ENCODE peak calls at places on chromosome 17, in five cellular contexts. N, O, W, T and X are unnamed samples.

GRCh38 chr17:42865638-42866094 is 14.7 kb downstream of the AOC3 start:
- DNase-seq in T (no peak), N (no peak), O (no peak), W (no peak), X (no peak)

GRCh38 chr17:77634710-77635109 is 323.8 kb upstream of the TNRC6C start:
- DNase-seq in N (peak; percentile 37), T (peak; percentile 41), W (peak; percentile 33), O (no peak), X (peak; percentile 74)

GRCh38 chr17:32609085-32609484 is 122.3 kb downstream of the CDK5R1 start:
- DNase-seq in T (peak; percentile 61), O (peak; percentile 58), N (peak; percentile 92), W (no peak), X (peak; percentile 63)

GRCh38 chr17:59785091-59785799 is 77.8 kb downstream of the VMP1 start:
- DNase-seq in W (no peak), T (no peak), O (no peak), N (no peak), X (no peak)

GRCh38 chr17:55965051-55965450 is 188.2 kb upstream of the ANKFN1 start:
- DNase-seq in T (no peak), N (no peak), O (no peak), W (no peak), X (no peak)

GRCh38 chr17:41528959-41529353 is 848 bp upstream of the KRT19 start:
- DNase-seq in O (no peak), W (peak; percentile 68), T (no peak), N (no peak), X (no peak)

GRCh38 chr17:78330570-78331224 is 29.2 kb downstream of the SOCS3 start:
- DNase-seq in W (no peak), N (no peak), O (no peak), T (no peak), X (no peak)

GRCh38 chr17:64028874-64029464 is 8.5 kb upstream of the ICAM2 start:
- DNase-seq in T (peak; percentile 49), O (peak; percentile 55), N (peak; percentile 86), W (peak; percentile 72), X (peak; percentile 65)

GRCh38 chr17:73955616-73956015 is 247.9 kb upstream of the RPL38 start:
- DNase-seq in T (no peak), O (no peak), W (no peak), N (no peak), X (no peak)

GRCh38 chr17:58513913-58514794 is at the start of gene MTMR4:
- DNase-seq in T (peak; percentile 83), N (peak; percentile 94), O (peak; percentile 80), W (peak; percentile 96), X (peak; percentile 92)

GRCh38 chr17:63945851-63946439 is 13.8 kb upstream of the CD79B start:
- DNase-seq in W (no peak), N (peak; percentile 90), O (no peak), T (peak; percentile 55), X (peak; percentile 74)

GRCh38 chr17:60386137-60386395 is 5.9 kb downstream of the USP32 start:
- DNase-seq in T (no peak), O (no peak), N (no peak), W (no peak), X (no peak)

GRCh38 chr17:82157046-82158035 is 55.3 kb downstream of the CCDC57 start:
- DNase-seq in O (no peak), N (peak; percentile 41), T (no peak), W (no peak), X (no peak)

GRCh38 chr17:30393491-30393890 is 14.8 kb downstream of the CPD start:
- DNase-seq in T (no peak), W (no peak), O (no peak), N (no peak), X (no peak)

GRCh38 chr17:78794399-78794798 is 12.3 kb upstream of the CYTH1 start:
- DNase-seq in T (no peak), N (no peak), O (no peak), W (no peak), X (no peak)

GRCh38 chr17:82007495-82008257 is 15.0 kb downstream of the CENPX start:
- DNase-seq in W (no peak), T (no peak), N (no peak), O (no peak), X (no peak)

GRCh38 chr17:78130439-78131101 is at the start of gene TMC8:
- DNase-seq in W (no peak), T (peak; percentile 76), O (no peak), N (peak; percentile 94), X (peak; percentile 80)

GRCh38 chr17:41339571-41340169 is 11.0 kb downstream of the KRT33A start:
- DNase-seq in O (no peak), N (no peak), W (no peak), T (no peak), X (no peak)

GRCh38 chr17:43396491-43397060 is 2.2 kb upstream of the ARL4D start:
- DNase-seq in N (no peak), T (no peak), O (no peak), W (no peak), X (no peak)

GRCh38 chr17:17904171-17905035 is 67.6 kb upstream of the SREBF1 start:
- DNase-seq in W (no peak), N (peak; percentile 20), T (no peak), O (no peak), X (no peak)

GRCh38 chr17:17900615-17901520 is 64.1 kb upstream of the SREBF1 start:
- DNase-seq in W (no peak), T (no peak), N (peak; percentile 83), O (peak; percentile 90), X (no peak)

GRCh38 chr17:17902357-17902756 is 65.6 kb upstream of the SREBF1 start:
- DNase-seq in O (no peak), W (no peak), T (no peak), N (no peak), X (no peak)

GRCh38 chr17:17905036-17905320 is 67.2 kb downstream of the TOM1L2 start:
- DNase-seq in W (no peak), O (no peak), N (no peak), T (no peak), X (no peak)

DNA sequence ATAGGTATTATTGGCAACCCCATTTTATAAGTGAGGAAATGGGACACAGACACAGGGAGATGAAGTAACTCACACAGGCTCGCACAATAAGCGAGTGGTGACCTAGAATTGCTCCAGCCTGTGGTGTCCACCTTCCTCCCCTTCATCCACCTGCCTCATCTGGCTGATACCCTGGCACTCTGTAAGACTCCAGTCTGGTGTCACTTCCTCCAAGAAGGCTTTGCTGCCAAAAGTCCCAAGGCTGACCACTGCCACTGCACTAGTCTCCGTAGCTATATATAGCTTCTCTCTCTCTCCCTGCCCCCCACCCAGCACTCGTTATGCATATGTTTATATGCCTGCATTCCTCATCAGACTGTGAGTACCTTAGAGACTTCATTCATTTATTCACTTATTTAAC is 66.1 kb upstream of the SREBF1 start:
- DNase-seq in N (no peak), O (no peak), W (no peak), T (no peak), X (no peak)
- TF ChIP-seq CTCF in N (no peak), O (no peak), W (no peak), T (no peak), X (no peak)

DNA sequence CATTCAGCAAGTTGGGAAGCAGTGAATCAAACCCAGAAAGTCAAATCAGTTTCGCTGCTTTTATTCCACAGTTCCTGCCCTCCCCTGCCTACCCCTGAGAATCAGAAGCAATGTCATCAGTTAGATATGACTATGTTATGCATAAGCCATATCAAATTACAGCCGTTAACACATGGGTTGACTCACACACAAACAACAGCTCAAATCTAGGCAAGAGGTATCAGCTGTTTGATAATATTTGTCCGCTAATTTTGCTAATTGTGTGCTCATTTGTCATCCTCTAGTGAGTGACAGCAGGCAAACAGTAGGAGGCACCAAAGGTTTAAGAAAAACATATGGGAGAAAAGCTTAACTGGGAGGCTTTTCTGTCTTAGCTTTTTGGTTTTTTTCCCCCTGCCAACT is 327.4 kb upstream of the CCL2 start:
- DNase-seq in T (no peak), O (no peak), N (no peak), W (peak; percentile 36), X (peak; percentile 26)
- TF ChIP-seq CTCF in T (peak; percentile 58), O (no peak), N (no peak), W (peak; percentile 57), X (peak; percentile 47)

DNA sequence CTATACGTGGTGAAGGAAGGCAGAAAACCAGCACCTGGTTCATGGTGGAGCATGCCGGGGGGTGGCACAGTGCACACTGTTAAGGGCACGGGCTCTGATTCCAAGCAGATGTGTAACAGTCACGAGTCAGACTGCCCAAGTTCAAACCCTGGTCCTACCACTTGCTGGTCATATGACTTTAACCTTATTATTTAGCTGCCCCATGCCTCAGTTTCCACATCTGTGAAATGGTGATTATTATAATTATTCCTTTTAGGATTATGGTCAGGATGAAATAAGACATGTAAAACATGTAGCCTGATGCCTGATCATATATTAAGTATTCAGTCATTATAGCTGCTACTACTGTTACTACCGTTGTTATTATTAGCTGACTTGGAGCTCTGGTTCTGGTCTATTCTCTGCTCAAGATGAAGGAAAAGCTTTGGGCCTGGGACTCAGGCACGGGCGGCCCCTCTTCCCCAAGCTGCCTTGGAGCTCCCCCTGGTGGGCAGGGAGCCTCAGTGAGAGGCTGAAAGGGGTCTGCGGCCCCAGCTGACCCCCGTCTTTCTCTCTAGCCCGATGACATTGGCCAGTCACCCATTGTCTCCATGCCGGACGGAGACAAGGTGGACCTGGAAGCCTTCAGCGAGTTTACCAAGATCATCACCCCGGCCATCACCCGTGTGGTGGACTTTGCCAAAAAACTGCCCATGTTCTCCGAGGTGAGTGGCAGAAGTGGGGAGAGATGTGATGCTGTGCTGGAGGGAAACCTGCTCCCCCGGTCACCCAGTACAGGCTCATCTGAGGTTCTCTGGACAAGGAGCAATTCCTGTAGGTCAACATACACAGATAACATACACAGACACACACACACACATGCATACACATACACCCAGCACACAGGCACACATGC is 14.0 kb downstream of the NR1D1 start:
- DNase-seq in T (no peak), N (peak; percentile 88), O (no peak), W (peak; percentile 83), X (peak; percentile 84)
- TF ChIP-seq CTCF in T (peak; percentile 93), N (peak; percentile 40), O (peak; percentile 87), W (peak; percentile 85), X (peak; percentile 89)

GRCh38 chr17:65231662-65232335 is 94.6 kb downstream of the RGS9 start:
- DNase-seq in T (no peak), W (peak; percentile 88), N (no peak), O (peak; percentile 30), X (peak; percentile 75)
- TF ChIP-seq CTCF in T (peak; percentile 85), W (peak; percentile 85), N (no peak), O (peak; percentile 54), X (peak; percentile 81)